ENCODE peak calls at places on chromosome 10, in seven cellular contexts. One of them, this sample, is unnamed.

GRCh38 chr10:106608101-106608500 is 556.4 kb downstream of the SORCS1 start:
- DNase-seq in HS-27A: no peak
- DNase-seq in astrocyte: peak
- DNase-seq in effector memory CD4-positive, alpha-beta T cell: no peak
- DNase-seq in activated CD8-positive, alpha-beta T cell treated with anti-CD3 and anti-CD28 coated beads for 36 hours: no peak
- DNase-seq in RPMI8226: no peak
- DNase-seq in progenitor cell of endocrine pancreas: no peak
- DNase-seq in this sample: no peak

GRCh38 chr10:11684717-11685645 is 57.2 kb upstream of the ECHDC3 start:
- DNase-seq in HS-27A: peak
- DNase-seq in astrocyte: peak
- DNase-seq in effector memory CD4-positive, alpha-beta T cell: peak
- DNase-seq in activated CD8-positive, alpha-beta T cell treated with anti-CD3 and anti-CD28 coated beads for 36 hours: peak
- DNase-seq in RPMI8226: peak
- DNase-seq in progenitor cell of endocrine pancreas: no peak
- DNase-seq in this sample: no peak

GRCh38 chr10:17671307-17671706 is 27.4 kb downstream of the STAM start:
- DNase-seq in HS-27A: no peak
- DNase-seq in astrocyte: peak
- DNase-seq in effector memory CD4-positive, alpha-beta T cell: no peak
- DNase-seq in activated CD8-positive, alpha-beta T cell treated with anti-CD3 and anti-CD28 coated beads for 36 hours: no peak
- DNase-seq in RPMI8226: no peak
- DNase-seq in progenitor cell of endocrine pancreas: no peak
- DNase-seq in this sample: no peak

GRCh38 chr10:18279202-18279601 is 139.0 kb downstream of the CACNB2 start:
- DNase-seq in HS-27A: no peak
- DNase-seq in astrocyte: peak
- DNase-seq in effector memory CD4-positive, alpha-beta T cell: no peak
- DNase-seq in activated CD8-positive, alpha-beta T cell treated with anti-CD3 and anti-CD28 coated beads for 36 hours: no peak
- DNase-seq in RPMI8226: no peak
- DNase-seq in progenitor cell of endocrine pancreas: no peak
- DNase-seq in this sample: no peak

GRCh38 chr10:56142092-56142728 is 218.8 kb downstream of the ZWINT start:
- DNase-seq in HS-27A: no peak
- DNase-seq in astrocyte: no peak
- DNase-seq in effector memory CD4-positive, alpha-beta T cell: no peak
- DNase-seq in activated CD8-positive, alpha-beta T cell treated with anti-CD3 and anti-CD28 coated beads for 36 hours: no peak
- DNase-seq in RPMI8226: peak
- DNase-seq in progenitor cell of endocrine pancreas: no peak
- DNase-seq in this sample: no peak

GRCh38 chr10:125252937-125253336 is 92.6 kb upstream of the CTBP2 start:
- DNase-seq in HS-27A: no peak
- DNase-seq in astrocyte: no peak
- DNase-seq in effector memory CD4-positive, alpha-beta T cell: no peak
- DNase-seq in activated CD8-positive, alpha-beta T cell treated with anti-CD3 and anti-CD28 coated beads for 36 hours: no peak
- DNase-seq in RPMI8226: no peak
- DNase-seq in progenitor cell of endocrine pancreas: no peak
- DNase-seq in this sample: no peak

GRCh38 chr10:104333037-104333727 is 5.1 kb downstream of the ITPRIP start:
- DNase-seq in HS-27A: no peak
- DNase-seq in astrocyte: no peak
- DNase-seq in effector memory CD4-positive, alpha-beta T cell: peak
- DNase-seq in activated CD8-positive, alpha-beta T cell treated with anti-CD3 and anti-CD28 coated beads for 36 hours: peak
- DNase-seq in RPMI8226: no peak
- DNase-seq in progenitor cell of endocrine pancreas: no peak
- DNase-seq in this sample: no peak

GRCh38 chr10:17100586-17100985 is 29.0 kb downstream of the CUBN start:
- DNase-seq in HS-27A: no peak
- DNase-seq in astrocyte: no peak
- DNase-seq in effector memory CD4-positive, alpha-beta T cell: no peak
- DNase-seq in activated CD8-positive, alpha-beta T cell treated with anti-CD3 and anti-CD28 coated beads for 36 hours: no peak
- DNase-seq in RPMI8226: no peak
- DNase-seq in progenitor cell of endocrine pancreas: no peak
- DNase-seq in this sample: no peak

GRCh38 chr10:131222986-131223385 is 88.5 kb downstream of the TCERG1L start:
- DNase-seq in HS-27A: no peak
- DNase-seq in astrocyte: no peak
- DNase-seq in effector memory CD4-positive, alpha-beta T cell: no peak
- DNase-seq in activated CD8-positive, alpha-beta T cell treated with anti-CD3 and anti-CD28 coated beads for 36 hours: no peak
- DNase-seq in RPMI8226: no peak
- DNase-seq in progenitor cell of endocrine pancreas: no peak
- DNase-seq in this sample: no peak

GRCh38 chr10:97333601-97334369 is 744 bp downstream of the FRAT2 start:
- DNase-seq in HS-27A: no peak
- DNase-seq in astrocyte: peak
- DNase-seq in effector memory CD4-positive, alpha-beta T cell: peak
- DNase-seq in activated CD8-positive, alpha-beta T cell treated with anti-CD3 and anti-CD28 coated beads for 36 hours: peak
- DNase-seq in RPMI8226: peak
- DNase-seq in progenitor cell of endocrine pancreas: no peak
- DNase-seq in this sample: no peak

GRCh38 chr10:109922353-109922975 is 847 bp downstream of the XPNPEP1 start:
- DNase-seq in HS-27A: no peak
- DNase-seq in astrocyte: no peak
- DNase-seq in effector memory CD4-positive, alpha-beta T cell: no peak
- DNase-seq in activated CD8-positive, alpha-beta T cell treated with anti-CD3 and anti-CD28 coated beads for 36 hours: no peak
- DNase-seq in RPMI8226: no peak
- DNase-seq in progenitor cell of endocrine pancreas: no peak
- DNase-seq in this sample: no peak

GRCh38 chr10:103481974-103482531 is 3.0 kb upstream of the CALHM3 start:
- DNase-seq in HS-27A: no peak
- DNase-seq in astrocyte: peak
- DNase-seq in effector memory CD4-positive, alpha-beta T cell: no peak
- DNase-seq in activated CD8-positive, alpha-beta T cell treated with anti-CD3 and anti-CD28 coated beads for 36 hours: peak
- DNase-seq in RPMI8226: peak
- DNase-seq in progenitor cell of endocrine pancreas: no peak
- DNase-seq in this sample: no peak

GRCh38 chr10:91350651-91351081 is 59.5 kb upstream of the HECTD2 start:
- DNase-seq in HS-27A: no peak
- DNase-seq in astrocyte: peak
- DNase-seq in effector memory CD4-positive, alpha-beta T cell: no peak
- DNase-seq in activated CD8-positive, alpha-beta T cell treated with anti-CD3 and anti-CD28 coated beads for 36 hours: no peak
- DNase-seq in RPMI8226: peak
- DNase-seq in progenitor cell of endocrine pancreas: no peak
- DNase-seq in this sample: no peak

GRCh38 chr10:60238408-60239100 is 151.1 kb downstream of the ANK3 start:
- DNase-seq in HS-27A: peak
- DNase-seq in astrocyte: peak
- DNase-seq in effector memory CD4-positive, alpha-beta T cell: no peak
- DNase-seq in activated CD8-positive, alpha-beta T cell treated with anti-CD3 and anti-CD28 coated beads for 36 hours: peak
- DNase-seq in RPMI8226: peak
- DNase-seq in progenitor cell of endocrine pancreas: no peak
- DNase-seq in this sample: peak

GRCh38 chr10:117552759-117553158 is 10.2 kb downstream of the EMX2 start:
- DNase-seq in HS-27A: no peak
- DNase-seq in astrocyte: no peak
- DNase-seq in effector memory CD4-positive, alpha-beta T cell: no peak
- DNase-seq in activated CD8-positive, alpha-beta T cell treated with anti-CD3 and anti-CD28 coated beads for 36 hours: no peak
- DNase-seq in RPMI8226: no peak
- DNase-seq in progenitor cell of endocrine pancreas: no peak
- DNase-seq in this sample: no peak

GRCh38 chr10:62561151-62561550 is 187.0 kb downstream of the ZNF365 start:
- DNase-seq in HS-27A: no peak
- DNase-seq in astrocyte: no peak
- DNase-seq in effector memory CD4-positive, alpha-beta T cell: no peak
- DNase-seq in activated CD8-positive, alpha-beta T cell treated with anti-CD3 and anti-CD28 coated beads for 36 hours: no peak
- DNase-seq in RPMI8226: no peak
- DNase-seq in progenitor cell of endocrine pancreas: no peak
- DNase-seq in this sample: no peak

GRCh38 chr10:58348571-58349033 is 13.8 kb downstream of the UBE2D1 start:
- DNase-seq in HS-27A: no peak
- DNase-seq in astrocyte: no peak
- DNase-seq in effector memory CD4-positive, alpha-beta T cell: no peak
- DNase-seq in activated CD8-positive, alpha-beta T cell treated with anti-CD3 and anti-CD28 coated beads for 36 hours: no peak
- DNase-seq in RPMI8226: no peak
- DNase-seq in progenitor cell of endocrine pancreas: no peak
- DNase-seq in this sample: no peak

GRCh38 chr10:109432281-109432680 is 491.0 kb downstream of the XPNPEP1 start:
- DNase-seq in HS-27A: no peak
- DNase-seq in astrocyte: no peak
- DNase-seq in effector memory CD4-positive, alpha-beta T cell: no peak
- DNase-seq in activated CD8-positive, alpha-beta T cell treated with anti-CD3 and anti-CD28 coated beads for 36 hours: no peak
- DNase-seq in RPMI8226: no peak
- DNase-seq in progenitor cell of endocrine pancreas: no peak
- DNase-seq in this sample: no peak

GRCh38 chr10:11782793-11783557 is 40.2 kb upstream of the PROSER2 start:
- DNase-seq in HS-27A: peak
- DNase-seq in astrocyte: peak
- DNase-seq in effector memory CD4-positive, alpha-beta T cell: no peak
- DNase-seq in activated CD8-positive, alpha-beta T cell treated with anti-CD3 and anti-CD28 coated beads for 36 hours: peak
- DNase-seq in RPMI8226: peak
- DNase-seq in progenitor cell of endocrine pancreas: no peak
- DNase-seq in this sample: no peak

GRCh38 chr10:70055550-70055949 is 2.9 kb downstream of the MACROH2A2 start:
- DNase-seq in HS-27A: no peak
- DNase-seq in astrocyte: peak
- DNase-seq in effector memory CD4-positive, alpha-beta T cell: no peak
- DNase-seq in activated CD8-positive, alpha-beta T cell treated with anti-CD3 and anti-CD28 coated beads for 36 hours: no peak
- DNase-seq in RPMI8226: no peak
- DNase-seq in progenitor cell of endocrine pancreas: no peak
- DNase-seq in this sample: no peak

GRCh38 chr10:21318768-21319167 is 206.7 kb downstream of the SKIDA1 start:
- DNase-seq in HS-27A: no peak
- DNase-seq in astrocyte: no peak
- DNase-seq in effector memory CD4-positive, alpha-beta T cell: no peak
- DNase-seq in activated CD8-positive, alpha-beta T cell treated with anti-CD3 and anti-CD28 coated beads for 36 hours: no peak
- DNase-seq in RPMI8226: peak
- DNase-seq in progenitor cell of endocrine pancreas: no peak
- DNase-seq in this sample: no peak

GRCh38 chr10:3435671-3436070 is 263.1 kb upstream of the PITRM1 start:
- DNase-seq in HS-27A: no peak
- DNase-seq in astrocyte: peak
- DNase-seq in effector memory CD4-positive, alpha-beta T cell: no peak
- DNase-seq in activated CD8-positive, alpha-beta T cell treated with anti-CD3 and anti-CD28 coated beads for 36 hours: no peak
- DNase-seq in RPMI8226: no peak
- DNase-seq in progenitor cell of endocrine pancreas: no peak
- DNase-seq in this sample: no peak

GRCh38 chr10:120131183-120131582 is 238.7 kb downstream of the SEC23IP start:
- DNase-seq in HS-27A: no peak
- DNase-seq in astrocyte: peak
- DNase-seq in effector memory CD4-positive, alpha-beta T cell: no peak
- DNase-seq in activated CD8-positive, alpha-beta T cell treated with anti-CD3 and anti-CD28 coated beads for 36 hours: peak
- DNase-seq in RPMI8226: peak
- DNase-seq in progenitor cell of endocrine pancreas: peak
- DNase-seq in this sample: peak

GRCh38 chr10:111429288-111430028 is 352.6 kb downstream of the ADRA2A start:
- DNase-seq in HS-27A: no peak
- DNase-seq in astrocyte: no peak
- DNase-seq in effector memory CD4-positive, alpha-beta T cell: no peak
- DNase-seq in activated CD8-positive, alpha-beta T cell treated with anti-CD3 and anti-CD28 coated beads for 36 hours: no peak
- DNase-seq in RPMI8226: no peak
- DNase-seq in progenitor cell of endocrine pancreas: no peak
- DNase-seq in this sample: no peak

GRCh38 chr10:3780766-3781457 is 4.1 kb downstream of the KLF6 start:
- DNase-seq in HS-27A: no peak
- DNase-seq in astrocyte: peak
- DNase-seq in effector memory CD4-positive, alpha-beta T cell: no peak
- DNase-seq in activated CD8-positive, alpha-beta T cell treated with anti-CD3 and anti-CD28 coated beads for 36 hours: no peak
- DNase-seq in RPMI8226: no peak
- DNase-seq in progenitor cell of endocrine pancreas: no peak
- DNase-seq in this sample: no peak

GRCh38 chr10:46052057-46052790 is 6.2 kb upstream of the MSMB start:
- DNase-seq in HS-27A: no peak
- DNase-seq in astrocyte: no peak
- DNase-seq in effector memory CD4-positive, alpha-beta T cell: no peak
- DNase-seq in activated CD8-positive, alpha-beta T cell treated with anti-CD3 and anti-CD28 coated beads for 36 hours: no peak
- DNase-seq in RPMI8226: no peak
- DNase-seq in progenitor cell of endocrine pancreas: no peak
- DNase-seq in this sample: no peak

GRCh38 chr10:13371879-13372470 is 23.9 kb upstream of the SEPHS1 start:
- DNase-seq in HS-27A: no peak
- DNase-seq in astrocyte: peak
- DNase-seq in effector memory CD4-positive, alpha-beta T cell: peak
- DNase-seq in activated CD8-positive, alpha-beta T cell treated with anti-CD3 and anti-CD28 coated beads for 36 hours: peak
- DNase-seq in RPMI8226: peak
- DNase-seq in progenitor cell of endocrine pancreas: peak
- DNase-seq in this sample: no peak

GRCh38 chr10:99850041-99850766 is 67.8 kb downstream of the ABCC2 start:
- DNase-seq in HS-27A: no peak
- DNase-seq in astrocyte: no peak
- DNase-seq in effector memory CD4-positive, alpha-beta T cell: no peak
- DNase-seq in activated CD8-positive, alpha-beta T cell treated with anti-CD3 and anti-CD28 coated beads for 36 hours: no peak
- DNase-seq in RPMI8226: no peak
- DNase-seq in progenitor cell of endocrine pancreas: no peak
- DNase-seq in this sample: peak

GRCh38 chr10:133207627-133208026 is 22.4 kb upstream of the UTF1 start:
- DNase-seq in HS-27A: no peak
- DNase-seq in astrocyte: no peak
- DNase-seq in effector memory CD4-positive, alpha-beta T cell: no peak
- DNase-seq in activated CD8-positive, alpha-beta T cell treated with anti-CD3 and anti-CD28 coated beads for 36 hours: no peak
- DNase-seq in RPMI8226: no peak
- DNase-seq in progenitor cell of endocrine pancreas: no peak
- DNase-seq in this sample: no peak

GRCh38 chr10:30980951-30981616 is 50.6 kb downstream of the ZNF438 start:
- DNase-seq in HS-27A: no peak
- DNase-seq in astrocyte: peak
- DNase-seq in effector memory CD4-positive, alpha-beta T cell: no peak
- DNase-seq in activated CD8-positive, alpha-beta T cell treated with anti-CD3 and anti-CD28 coated beads for 36 hours: no peak
- DNase-seq in RPMI8226: peak
- DNase-seq in progenitor cell of endocrine pancreas: no peak
- DNase-seq in this sample: no peak

GRCh38 chr10:113305871-113306270 is 247.0 kb upstream of the HABP2 start:
- DNase-seq in HS-27A: no peak
- DNase-seq in astrocyte: peak
- DNase-seq in effector memory CD4-positive, alpha-beta T cell: no peak
- DNase-seq in activated CD8-positive, alpha-beta T cell treated with anti-CD3 and anti-CD28 coated beads for 36 hours: no peak
- DNase-seq in RPMI8226: no peak
- DNase-seq in progenitor cell of endocrine pancreas: no peak
- DNase-seq in this sample: no peak

This sample was measured in iPS DF 6.9.